ENCODE peak calls at places on chromosome 6, in seven cellular contexts. One of them, this sample, is unnamed.

GRCh38 chr6:90284236-90284744 is 12.4 kb downstream of the BACH2 start:
- DNase-seq in mesendoderm: peak
- DNase-seq in cardiac fibroblast: peak
- DNase-seq in stimulated activated CD4-positive, alpha-beta T cell treated with anti-CD3 and anti-CD28 coated beads, Interleukin-15, amount 100 ng/mL, for 1 hour: no peak
- DNase-seq in GM23248: peak
- DNase-seq in progenitor cell of endocrine pancreas: no peak
- DNase-seq in mucosa of descending colon: peak
- DNase-seq in this sample: peak

GRCh38 chr6:141744971-141745370 is 387.8 kb upstream of the GJE1 start:
- DNase-seq in mesendoderm: no peak
- DNase-seq in cardiac fibroblast: no peak
- DNase-seq in stimulated activated CD4-positive, alpha-beta T cell treated with anti-CD3 and anti-CD28 coated beads, Interleukin-15, amount 100 ng/mL, for 1 hour: no peak
- DNase-seq in GM23248: no peak
- DNase-seq in progenitor cell of endocrine pancreas: no peak
- DNase-seq in mucosa of descending colon: no peak
- DNase-seq in this sample: peak

GRCh38 chr6:16698163-16698533 is 63.1 kb downstream of the ATXN1 start:
- DNase-seq in mesendoderm: no peak
- DNase-seq in cardiac fibroblast: peak
- DNase-seq in stimulated activated CD4-positive, alpha-beta T cell treated with anti-CD3 and anti-CD28 coated beads, Interleukin-15, amount 100 ng/mL, for 1 hour: no peak
- DNase-seq in GM23248: peak
- DNase-seq in progenitor cell of endocrine pancreas: no peak
- DNase-seq in mucosa of descending colon: no peak
- DNase-seq in this sample: no peak

GRCh38 chr6:169719117-169719516 is 5.2 kb downstream of the PHF10 start:
- DNase-seq in mesendoderm: no peak
- DNase-seq in cardiac fibroblast: peak
- DNase-seq in stimulated activated CD4-positive, alpha-beta T cell treated with anti-CD3 and anti-CD28 coated beads, Interleukin-15, amount 100 ng/mL, for 1 hour: no peak
- DNase-seq in GM23248: peak
- DNase-seq in progenitor cell of endocrine pancreas: no peak
- DNase-seq in mucosa of descending colon: no peak
- DNase-seq in this sample: no peak

GRCh38 chr6:26569433-26569764 is 27.4 kb upstream of the ABT1 start:
- DNase-seq in mesendoderm: no peak
- DNase-seq in cardiac fibroblast: no peak
- DNase-seq in stimulated activated CD4-positive, alpha-beta T cell treated with anti-CD3 and anti-CD28 coated beads, Interleukin-15, amount 100 ng/mL, for 1 hour: no peak
- DNase-seq in GM23248: no peak
- DNase-seq in progenitor cell of endocrine pancreas: no peak
- DNase-seq in mucosa of descending colon: no peak
- DNase-seq in this sample: no peak

GRCh38 chr6:18280084-18280483 is 15.8 kb upstream of the DEK start:
- DNase-seq in mesendoderm: no peak
- DNase-seq in cardiac fibroblast: no peak
- DNase-seq in stimulated activated CD4-positive, alpha-beta T cell treated with anti-CD3 and anti-CD28 coated beads, Interleukin-15, amount 100 ng/mL, for 1 hour: no peak
- DNase-seq in GM23248: peak
- DNase-seq in progenitor cell of endocrine pancreas: no peak
- DNase-seq in mucosa of descending colon: no peak
- DNase-seq in this sample: no peak

GRCh38 chr6:143336446-143337152 is 113.9 kb downstream of the ADAT2 start:
- DNase-seq in mesendoderm: peak
- DNase-seq in cardiac fibroblast: peak
- DNase-seq in stimulated activated CD4-positive, alpha-beta T cell treated with anti-CD3 and anti-CD28 coated beads, Interleukin-15, amount 100 ng/mL, for 1 hour: no peak
- DNase-seq in GM23248: peak
- DNase-seq in progenitor cell of endocrine pancreas: no peak
- DNase-seq in mucosa of descending colon: no peak
- DNase-seq in this sample: peak

GRCh38 chr6:10030942-10031537 is 383.8 kb downstream of the TFAP2A start:
- DNase-seq in mesendoderm: peak
- DNase-seq in cardiac fibroblast: no peak
- DNase-seq in stimulated activated CD4-positive, alpha-beta T cell treated with anti-CD3 and anti-CD28 coated beads, Interleukin-15, amount 100 ng/mL, for 1 hour: no peak
- DNase-seq in GM23248: no peak
- DNase-seq in progenitor cell of endocrine pancreas: no peak
- DNase-seq in mucosa of descending colon: no peak
- DNase-seq in this sample: peak

GRCh38 chr6:90497411-90497810 is 89.5 kb downstream of the MAP3K7 start:
- DNase-seq in mesendoderm: no peak
- DNase-seq in cardiac fibroblast: no peak
- DNase-seq in stimulated activated CD4-positive, alpha-beta T cell treated with anti-CD3 and anti-CD28 coated beads, Interleukin-15, amount 100 ng/mL, for 1 hour: no peak
- DNase-seq in GM23248: no peak
- DNase-seq in progenitor cell of endocrine pancreas: no peak
- DNase-seq in mucosa of descending colon: no peak
- DNase-seq in this sample: peak

GRCh38 chr6:129131282-129131681 is 248.3 kb downstream of the LAMA2 start:
- DNase-seq in mesendoderm: no peak
- DNase-seq in cardiac fibroblast: peak
- DNase-seq in stimulated activated CD4-positive, alpha-beta T cell treated with anti-CD3 and anti-CD28 coated beads, Interleukin-15, amount 100 ng/mL, for 1 hour: no peak
- DNase-seq in GM23248: no peak
- DNase-seq in progenitor cell of endocrine pancreas: no peak
- DNase-seq in mucosa of descending colon: no peak
- DNase-seq in this sample: no peak

GRCh38 chr6:170201361-170201760 is 89.5 kb downstream of the DLL1 start:
- DNase-seq in mesendoderm: no peak
- DNase-seq in cardiac fibroblast: no peak
- DNase-seq in stimulated activated CD4-positive, alpha-beta T cell treated with anti-CD3 and anti-CD28 coated beads, Interleukin-15, amount 100 ng/mL, for 1 hour: no peak
- DNase-seq in GM23248: no peak
- DNase-seq in progenitor cell of endocrine pancreas: no peak
- DNase-seq in mucosa of descending colon: no peak
- DNase-seq in this sample: no peak

GRCh38 chr6:150334790-150335783 is 33.7 kb upstream of the IYD start:
- DNase-seq in mesendoderm: peak
- DNase-seq in cardiac fibroblast: peak
- DNase-seq in stimulated activated CD4-positive, alpha-beta T cell treated with anti-CD3 and anti-CD28 coated beads, Interleukin-15, amount 100 ng/mL, for 1 hour: no peak
- DNase-seq in GM23248: peak
- DNase-seq in progenitor cell of endocrine pancreas: peak
- DNase-seq in mucosa of descending colon: peak
- DNase-seq in this sample: peak

GRCh38 chr6:7671076-7671475 is 54.8 kb upstream of the BMP6 start:
- DNase-seq in mesendoderm: no peak
- DNase-seq in cardiac fibroblast: peak
- DNase-seq in stimulated activated CD4-positive, alpha-beta T cell treated with anti-CD3 and anti-CD28 coated beads, Interleukin-15, amount 100 ng/mL, for 1 hour: no peak
- DNase-seq in GM23248: peak
- DNase-seq in progenitor cell of endocrine pancreas: no peak
- DNase-seq in mucosa of descending colon: no peak
- DNase-seq in this sample: peak

GRCh38 chr6:90835584-90836212 is 248.8 kb upstream of the MAP3K7 start:
- DNase-seq in mesendoderm: no peak
- DNase-seq in cardiac fibroblast: no peak
- DNase-seq in stimulated activated CD4-positive, alpha-beta T cell treated with anti-CD3 and anti-CD28 coated beads, Interleukin-15, amount 100 ng/mL, for 1 hour: no peak
- DNase-seq in GM23248: no peak
- DNase-seq in progenitor cell of endocrine pancreas: no peak
- DNase-seq in mucosa of descending colon: peak
- DNase-seq in this sample: no peak

GRCh38 chr6:166318649-166319600 is 10.7 kb upstream of the PRR18 start:
- DNase-seq in mesendoderm: peak
- DNase-seq in cardiac fibroblast: no peak
- DNase-seq in stimulated activated CD4-positive, alpha-beta T cell treated with anti-CD3 and anti-CD28 coated beads, Interleukin-15, amount 100 ng/mL, for 1 hour: no peak
- DNase-seq in GM23248: no peak
- DNase-seq in progenitor cell of endocrine pancreas: no peak
- DNase-seq in mucosa of descending colon: no peak
- DNase-seq in this sample: no peak

GRCh38 chr6:105769987-105770386 is 316.1 kb upstream of the PRDM1 start:
- DNase-seq in mesendoderm: peak
- DNase-seq in cardiac fibroblast: peak
- DNase-seq in stimulated activated CD4-positive, alpha-beta T cell treated with anti-CD3 and anti-CD28 coated beads, Interleukin-15, amount 100 ng/mL, for 1 hour: no peak
- DNase-seq in GM23248: peak
- DNase-seq in progenitor cell of endocrine pancreas: no peak
- DNase-seq in mucosa of descending colon: no peak
- DNase-seq in this sample: peak

GRCh38 chr6:41344865-41345264 is 9.5 kb downstream of the NCR2 start:
- DNase-seq in mesendoderm: no peak
- DNase-seq in cardiac fibroblast: no peak
- DNase-seq in stimulated activated CD4-positive, alpha-beta T cell treated with anti-CD3 and anti-CD28 coated beads, Interleukin-15, amount 100 ng/mL, for 1 hour: no peak
- DNase-seq in GM23248: no peak
- DNase-seq in progenitor cell of endocrine pancreas: no peak
- DNase-seq in mucosa of descending colon: no peak
- DNase-seq in this sample: no peak

GRCh38 chr6:99613705-99614429 is 7.2 kb downstream of the PRDM13 start:
- DNase-seq in mesendoderm: peak
- DNase-seq in cardiac fibroblast: no peak
- DNase-seq in stimulated activated CD4-positive, alpha-beta T cell treated with anti-CD3 and anti-CD28 coated beads, Interleukin-15, amount 100 ng/mL, for 1 hour: no peak
- DNase-seq in GM23248: peak
- DNase-seq in progenitor cell of endocrine pancreas: no peak
- DNase-seq in mucosa of descending colon: no peak
- DNase-seq in this sample: no peak

GRCh38 chr6:111548368-111548767 is 57.3 kb downstream of the TRAF3IP2 start:
- DNase-seq in mesendoderm: no peak
- DNase-seq in cardiac fibroblast: no peak
- DNase-seq in stimulated activated CD4-positive, alpha-beta T cell treated with anti-CD3 and anti-CD28 coated beads, Interleukin-15, amount 100 ng/mL, for 1 hour: no peak
- DNase-seq in GM23248: no peak
- DNase-seq in progenitor cell of endocrine pancreas: no peak
- DNase-seq in mucosa of descending colon: no peak
- DNase-seq in this sample: no peak

GRCh38 chr6:141313986-141314385 is 818.7 kb upstream of the GJE1 start:
- DNase-seq in mesendoderm: no peak
- DNase-seq in cardiac fibroblast: no peak
- DNase-seq in stimulated activated CD4-positive, alpha-beta T cell treated with anti-CD3 and anti-CD28 coated beads, Interleukin-15, amount 100 ng/mL, for 1 hour: no peak
- DNase-seq in GM23248: no peak
- DNase-seq in progenitor cell of endocrine pancreas: no peak
- DNase-seq in mucosa of descending colon: no peak
- DNase-seq in this sample: no peak

GRCh38 chr6:163554663-163555062 is 140.1 kb downstream of the QKI start:
- DNase-seq in mesendoderm: peak
- DNase-seq in cardiac fibroblast: peak
- DNase-seq in stimulated activated CD4-positive, alpha-beta T cell treated with anti-CD3 and anti-CD28 coated beads, Interleukin-15, amount 100 ng/mL, for 1 hour: peak
- DNase-seq in GM23248: peak
- DNase-seq in progenitor cell of endocrine pancreas: no peak
- DNase-seq in mucosa of descending colon: peak
- DNase-seq in this sample: peak

GRCh38 chr6:117494283-117494682 is 11.8 kb downstream of the DCBLD1 start:
- DNase-seq in mesendoderm: no peak
- DNase-seq in cardiac fibroblast: peak
- DNase-seq in stimulated activated CD4-positive, alpha-beta T cell treated with anti-CD3 and anti-CD28 coated beads, Interleukin-15, amount 100 ng/mL, for 1 hour: no peak
- DNase-seq in GM23248: no peak
- DNase-seq in progenitor cell of endocrine pancreas: no peak
- DNase-seq in mucosa of descending colon: no peak
- DNase-seq in this sample: no peak

GRCh38 chr6:148599967-148600426 is 146.8 kb upstream of the UST start:
- DNase-seq in mesendoderm: peak
- DNase-seq in cardiac fibroblast: no peak
- DNase-seq in stimulated activated CD4-positive, alpha-beta T cell treated with anti-CD3 and anti-CD28 coated beads, Interleukin-15, amount 100 ng/mL, for 1 hour: no peak
- DNase-seq in GM23248: no peak
- DNase-seq in progenitor cell of endocrine pancreas: no peak
- DNase-seq in mucosa of descending colon: no peak
- DNase-seq in this sample: no peak

GRCh38 chr6:150086026-150086425 is 17.1 kb upstream of the ULBP3 start:
- DNase-seq in mesendoderm: no peak
- DNase-seq in cardiac fibroblast: no peak
- DNase-seq in stimulated activated CD4-positive, alpha-beta T cell treated with anti-CD3 and anti-CD28 coated beads, Interleukin-15, amount 100 ng/mL, for 1 hour: no peak
- DNase-seq in GM23248: no peak
- DNase-seq in progenitor cell of endocrine pancreas: no peak
- DNase-seq in mucosa of descending colon: no peak
- DNase-seq in this sample: no peak

GRCh38 chr6:7542065-7542877 is 800 bp downstream of the DSP start:
- DNase-seq in mesendoderm: peak
- DNase-seq in cardiac fibroblast: no peak
- DNase-seq in stimulated activated CD4-positive, alpha-beta T cell treated with anti-CD3 and anti-CD28 coated beads, Interleukin-15, amount 100 ng/mL, for 1 hour: no peak
- DNase-seq in GM23248: peak
- DNase-seq in progenitor cell of endocrine pancreas: peak
- DNase-seq in mucosa of descending colon: peak
- DNase-seq in this sample: peak

GRCh38 chr6:81562169-81562568 is 190.3 kb downstream of the TENT5A start:
- DNase-seq in mesendoderm: no peak
- DNase-seq in cardiac fibroblast: peak
- DNase-seq in stimulated activated CD4-positive, alpha-beta T cell treated with anti-CD3 and anti-CD28 coated beads, Interleukin-15, amount 100 ng/mL, for 1 hour: no peak
- DNase-seq in GM23248: peak
- DNase-seq in progenitor cell of endocrine pancreas: no peak
- DNase-seq in mucosa of descending colon: peak
- DNase-seq in this sample: peak

GRCh38 chr6:130849501-130850039 is 22.4 kb downstream of the SMLR1 start:
- DNase-seq in mesendoderm: no peak
- DNase-seq in cardiac fibroblast: no peak
- DNase-seq in stimulated activated CD4-positive, alpha-beta T cell treated with anti-CD3 and anti-CD28 coated beads, Interleukin-15, amount 100 ng/mL, for 1 hour: no peak
- DNase-seq in GM23248: no peak
- DNase-seq in progenitor cell of endocrine pancreas: no peak
- DNase-seq in mucosa of descending colon: no peak
- DNase-seq in this sample: no peak

GRCh38 chr6:110629153-110629552 is 152.7 kb upstream of the SLC22A16 start:
- DNase-seq in mesendoderm: no peak
- DNase-seq in cardiac fibroblast: no peak
- DNase-seq in stimulated activated CD4-positive, alpha-beta T cell treated with anti-CD3 and anti-CD28 coated beads, Interleukin-15, amount 100 ng/mL, for 1 hour: no peak
- DNase-seq in GM23248: no peak
- DNase-seq in progenitor cell of endocrine pancreas: no peak
- DNase-seq in mucosa of descending colon: no peak
- DNase-seq in this sample: no peak

GRCh38 chr6:156731436-156731835 is 45.7 kb upstream of the ARID1B start:
- DNase-seq in mesendoderm: no peak
- DNase-seq in cardiac fibroblast: peak
- DNase-seq in stimulated activated CD4-positive, alpha-beta T cell treated with anti-CD3 and anti-CD28 coated beads, Interleukin-15, amount 100 ng/mL, for 1 hour: no peak
- DNase-seq in GM23248: peak
- DNase-seq in progenitor cell of endocrine pancreas: no peak
- DNase-seq in mucosa of descending colon: no peak
- DNase-seq in this sample: peak

GRCh38 chr6:105601541-105602174 is 198.8 kb upstream of the PREP start:
- DNase-seq in mesendoderm: peak
- DNase-seq in cardiac fibroblast: peak
- DNase-seq in stimulated activated CD4-positive, alpha-beta T cell treated with anti-CD3 and anti-CD28 coated beads, Interleukin-15, amount 100 ng/mL, for 1 hour: peak
- DNase-seq in GM23248: peak
- DNase-seq in progenitor cell of endocrine pancreas: no peak
- DNase-seq in mucosa of descending colon: peak
- DNase-seq in this sample: peak

GRCh38 chr6:127471379-127472255 is 12.4 kb upstream of the KIAA0408 start:
- DNase-seq in mesendoderm: no peak
- DNase-seq in cardiac fibroblast: peak
- DNase-seq in stimulated activated CD4-positive, alpha-beta T cell treated with anti-CD3 and anti-CD28 coated beads, Interleukin-15, amount 100 ng/mL, for 1 hour: no peak
- DNase-seq in GM23248: peak
- DNase-seq in progenitor cell of endocrine pancreas: no peak
- DNase-seq in mucosa of descending colon: no peak
- DNase-seq in this sample: no peak

GRCh38 chr6:30646450-30647038 is 389 bp upstream of the C6orf136 start:
- DNase-seq in mesendoderm: peak
- DNase-seq in cardiac fibroblast: peak
- DNase-seq in stimulated activated CD4-positive, alpha-beta T cell treated with anti-CD3 and anti-CD28 coated beads, Interleukin-15, amount 100 ng/mL, for 1 hour: no peak
- DNase-seq in GM23248: peak
- DNase-seq in progenitor cell of endocrine pancreas: peak
- DNase-seq in mucosa of descending colon: peak
- DNase-seq in this sample: peak

GRCh38 chr6:143158113-143158581 is 97.5 kb downstream of the AIG1 start:
- DNase-seq in mesendoderm: no peak
- DNase-seq in cardiac fibroblast: peak
- DNase-seq in stimulated activated CD4-positive, alpha-beta T cell treated with anti-CD3 and anti-CD28 coated beads, Interleukin-15, amount 100 ng/mL, for 1 hour: no peak
- DNase-seq in GM23248: peak
- DNase-seq in progenitor cell of endocrine pancreas: no peak
- DNase-seq in mucosa of descending colon: no peak
- DNase-seq in this sample: peak

GRCh38 chr6:131316654-131317053 is 181.4 kb downstream of the AKAP7 start:
- DNase-seq in mesendoderm: no peak
- DNase-seq in cardiac fibroblast: no peak
- DNase-seq in stimulated activated CD4-positive, alpha-beta T cell treated with anti-CD3 and anti-CD28 coated beads, Interleukin-15, amount 100 ng/mL, for 1 hour: no peak
- DNase-seq in GM23248: no peak
- DNase-seq in progenitor cell of endocrine pancreas: no peak
- DNase-seq in mucosa of descending colon: no peak
- DNase-seq in this sample: no peak

GRCh38 chr6:38676974-38677544 is 25.9 kb downstream of the GLO1 start:
- DNase-seq in mesendoderm: no peak
- DNase-seq in cardiac fibroblast: no peak
- DNase-seq in stimulated activated CD4-positive, alpha-beta T cell treated with anti-CD3 and anti-CD28 coated beads, Interleukin-15, amount 100 ng/mL, for 1 hour: no peak
- DNase-seq in GM23248: no peak
- DNase-seq in progenitor cell of endocrine pancreas: no peak
- DNase-seq in mucosa of descending colon: no peak
- DNase-seq in this sample: no peak

GRCh38 chr6:113306552-113307145 is 550.5 kb upstream of the MARCKS start:
- DNase-seq in mesendoderm: peak
- DNase-seq in cardiac fibroblast: peak
- DNase-seq in stimulated activated CD4-positive, alpha-beta T cell treated with anti-CD3 and anti-CD28 coated beads, Interleukin-15, amount 100 ng/mL, for 1 hour: no peak
- DNase-seq in GM23248: peak
- DNase-seq in progenitor cell of endocrine pancreas: peak
- DNase-seq in mucosa of descending colon: peak
- DNase-seq in this sample: no peak

This sample was measured in AG08395.